ENCODE peak calls at places on chromosomes 3 and 15, in seven cellular contexts. Q is T-cell; F is GM04504; Y is NCI-H2171 treated with DMSO at 0.1 percent for 48 hours; U is stimulated activated CD8-positive, alpha-beta memory T cell treated with anti-CD3 and anti-CD28 coated beads, Interleukin-12 subunit alpha, Interleukin-12 subunit beta, amount 100 ng/mL, for 4 hours; M is HT1080; B is DMS153. T is an unnamed sample.

GRCh38 chr3:86951343-86951742 is 39.6 kb downstream of the VGLL3 start:
- DNase-seq in Q (no peak), F (no peak), Y (no peak), U (no peak), M (peak), B (no peak), T (peak)

GRCh38 chr3:9101286-9101685 is 138.0 kb upstream of the RAD18 start:
- DNase-seq in Q (no peak), F (no peak), Y (no peak), U (no peak), M (no peak), B (no peak), T (no peak)

GRCh38 chr15:84588053-84588874 is 12.5 kb upstream of the ZSCAN2 start:
- DNase-seq in Q (peak), F (peak), Y (peak), U (peak), M (peak), B (peak), T (peak)

GRCh38 chr15:43895586-43895985 is 68.8 kb downstream of the WDR76 start:
- DNase-seq in Q (no peak), F (no peak), Y (peak), U (no peak), M (no peak), B (no peak), T (no peak)

GRCh38 chr15:86863226-86863915 is 783.7 kb downstream of the AGBL1 start:
- DNase-seq in Q (no peak), F (no peak), Y (no peak), U (no peak), M (peak), B (no peak), T (peak)

GRCh38 chr15:69574506-69574905 is 121.9 kb downstream of the RPLP1 start:
- DNase-seq in Q (no peak), F (no peak), Y (no peak), U (no peak), M (no peak), B (no peak), T (no peak)

GRCh38 chr15:41942886-41943285 is 29.5 kb downstream of the EHD4 start:
- DNase-seq in Q (no peak), F (no peak), Y (no peak), U (no peak), M (no peak), B (no peak), T (no peak)

GRCh38 chr3:155688481-155688880 is 56.4 kb downstream of the PLCH1 start:
- DNase-seq in Q (no peak), F (no peak), Y (no peak), U (no peak), M (no peak), B (no peak), T (no peak)

GRCh38 chr15:59616390-59616789 is 4.8 kb downstream of the GCNT3 start:
- DNase-seq in Q (no peak), F (no peak), Y (no peak), U (no peak), M (no peak), B (no peak), T (no peak)

GRCh38 chr3:58471025-58471887 is 20.6 kb upstream of the KCTD6 start:
- DNase-seq in Q (no peak), F (peak), Y (peak), U (peak), M (peak), B (peak), T (peak)

GRCh38 chr3:27559835-27560234 is 75.7 kb upstream of the SLC4A7 start:
- DNase-seq in Q (no peak), F (peak), Y (no peak), U (no peak), M (no peak), B (no peak), T (peak)

GRCh38 chr3:168544097-168544957 is 448.6 kb upstream of the GOLIM4 start:
- DNase-seq in Q (no peak), F (no peak), Y (no peak), U (no peak), M (no peak), B (no peak), T (no peak)

GRCh38 chr3:48318831-48319512 is 14.5 kb downstream of the SPINK8 start:
- DNase-seq in Q (no peak), F (no peak), Y (no peak), U (no peak), M (no peak), B (no peak), T (no peak)

GRCh38 chr3:54138937-54139547 is 16.7 kb downstream of the CACNA2D3 start:
- DNase-seq in Q (no peak), F (no peak), Y (no peak), U (no peak), M (no peak), B (no peak), T (no peak)

GRCh38 chr15:55799287-55800212 is 56.6 kb upstream of the PRTG start:
- DNase-seq in Q (no peak), F (no peak), Y (no peak), U (no peak), M (peak), B (no peak), T (peak)

GRCh38 chr3:95721938-95722337 is 1092.5 kb upstream of the EPHA6 start:
- DNase-seq in Q (no peak), F (no peak), Y (no peak), U (no peak), M (peak), B (no peak), T (peak)

GRCh38 chr3:177905173-177905894 is 630.9 kb upstream of the KCNMB2 start:
- DNase-seq in Q (no peak), F (peak), Y (no peak), U (no peak), M (no peak), B (no peak), T (peak)

GRCh38 chr3:53744351-53744750 is 101.9 kb downstream of the CHDH start:
- DNase-seq in Q (no peak), F (no peak), Y (no peak), U (no peak), M (no peak), B (no peak), T (no peak)

GRCh38 chr3:98702166-98702565 is 61.0 kb upstream of the ST3GAL6 start:
- DNase-seq in Q (no peak), F (no peak), Y (no peak), U (no peak), M (no peak), B (no peak), T (peak)

GRCh38 chr3:66450389-66451022 is 50.3 kb downstream of the LRIG1 start:
- DNase-seq in Q (no peak), F (peak), Y (no peak), U (no peak), M (no peak), B (no peak), T (peak)

GRCh38 chr3:20023663-20024417 is 11.8 kb upstream of the PP2D1 start:
- DNase-seq in Q (no peak), F (no peak), Y (no peak), U (no peak), M (peak), B (no peak), T (no peak)

T was measured in NCI-H226.